ENCODE peak calls at places on chromosome 22, in seven cellular contexts. F is progenitor cell of endocrine pancreas, I is hepatocyte, C is Calu3, X is PC-3, B is A549, E is ovary. W is an unnamed sample.

GRCh38 chr22:21568207-21569075 is 927 bp downstream of the UBE2L3 start:
- DNase-seq in F (no peak), B (no peak), X (no peak), I (peak; percentile 62), C (peak; percentile 27), E (no peak), W (no peak)

GRCh38 chr22:35140879-35141745 is 75.2 kb downstream of the ISX start:
- DNase-seq in E (no peak), F (no peak), I (peak; percentile 50), X (peak; percentile 18), C (peak; percentile 23), B (no peak), W (no peak)

GRCh38 chr22:31087744-31088215 is 6.7 kb downstream of the SMTN start:
- DNase-seq in E (no peak), C (no peak), I (no peak), F (no peak), B (no peak), X (no peak), W (no peak)

GRCh38 chr22:31313366-31314147 is 21.3 kb upstream of the PIK3IP1 start:
- DNase-seq in I (peak; percentile 81), C (peak; percentile 86), X (peak; percentile 83), F (peak; percentile 44), B (peak; percentile 21), E (peak; percentile 95), W (no peak)

GRCh38 chr22:38618682-38619081 is 37.5 kb downstream of the FAM227A start:
- DNase-seq in C (no peak), B (no peak), E (no peak), X (no peak), I (no peak), F (no peak), W (no peak)

GRCh38 chr22:18954333-18954732 is 18.2 kb upstream of the PRODH start:
- DNase-seq in X (peak; percentile 63), F (peak; percentile 78), E (peak; percentile 22), C (peak; percentile 81), I (peak; percentile 83), B (peak; percentile 22), W (peak; percentile 12)

GRCh38 chr22:22894740-22895731 is 7.4 kb downstream of the IGLL5 start:
- DNase-seq in C (no peak), B (no peak), X (no peak), E (no peak), I (no peak), F (no peak), W (no peak)

GRCh38 chr22:29635734-29636357 is 32.4 kb downstream of the NF2 start:
- DNase-seq in E (no peak), F (no peak), C (peak; percentile 11), B (peak; percentile 28), I (peak; percentile 72), X (peak; percentile 60), W (no peak)

GRCh38 chr22:19916941-19917340 is 24.6 kb upstream of the COMT start:
- DNase-seq in X (no peak), E (no peak), C (no peak), I (no peak), F (no peak), B (no peak), W (no peak)

GRCh38 chr22:36470162-36470993 is 11.1 kb downstream of the TXN2 start:
- DNase-seq in C (peak; percentile 85), F (peak; percentile 69), E (peak; percentile 78), X (peak; percentile 84), B (peak; percentile 55), I (peak; percentile 91), W (no peak)
- TF ChIP-seq CTCF in C (peak; percentile 91), F (peak; percentile 94), E (peak; percentile 90), X (peak; percentile 82), B (peak; percentile 80), I (peak; percentile 89), W (peak; percentile 92)

GRCh38 chr22:41367680-41368542 is 13.8 kb upstream of the TEF start:
- DNase-seq in B (no peak), X (no peak), F (no peak), C (no peak), E (peak; percentile 72), I (peak; percentile 47), W (no peak)

GRCh38 chr22:41367039-41367679 is 14.6 kb upstream of the TEF start:
- DNase-seq in E (peak; percentile 99), B (peak; percentile 38), X (peak; percentile 71), F (no peak), I (peak; percentile 93), C (peak; percentile 97), W (no peak)

GRCh38 chr22:41368543-41368817 is 13.3 kb upstream of the TEF start:
- DNase-seq in C (no peak), I (no peak), X (no peak), B (no peak), F (no peak), E (no peak), W (no peak)

GRCh38 chr22:41369837-41370236 is 11.9 kb upstream of the TEF start:
- DNase-seq in I (no peak), X (no peak), F (no peak), B (no peak), E (no peak), C (no peak), W (no peak)

GRCh38 chr22:41369089-41369745 is 12.5 kb upstream of the TEF start:
- DNase-seq in I (no peak), F (no peak), X (no peak), C (no peak), E (peak; percentile 29), B (no peak), W (no peak)
- TF ChIP-seq CTCF in I (no peak), F (no peak), X (no peak), C (no peak), E (no peak), B (no peak), W (no peak)

GRCh38 chr22:25774575-25775026 is 32.6 kb downstream of the MYO18B start:
- DNase-seq in E (no peak), B (no peak), I (no peak), C (peak; percentile 22), F (peak; percentile 58), X (peak; percentile 4), W (no peak)
- TF ChIP-seq CTCF in E (no peak), B (peak; percentile 26), I (peak; percentile 63), C (peak; percentile 40), F (peak; percentile 82), X (peak; percentile 58), W (peak; percentile 75)

GRCh38 chr22:49317369-49317768 is 510.3 kb downstream of the BRD1 start:
- DNase-seq in I (no peak), C (no peak), X (no peak), B (no peak), E (no peak), F (no peak), W (no peak)

GRCh38 chr22:49310354-49310753 is 517.3 kb downstream of the BRD1 start:
- DNase-seq in E (no peak), X (no peak), I (no peak), B (no peak), F (peak; percentile 3), C (no peak), W (no peak)

GRCh38 chr22:49307870-49308269 is 519.8 kb downstream of the BRD1 start:
- DNase-seq in C (no peak), X (no peak), E (no peak), F (peak; percentile 1), B (no peak), I (no peak), W (no peak)

GRCh38 chr22:49308300-49308699 is 519.4 kb downstream of the BRD1 start:
- DNase-seq in I (no peak), X (no peak), C (no peak), E (no peak), B (no peak), F (no peak), W (no peak)

DNA sequence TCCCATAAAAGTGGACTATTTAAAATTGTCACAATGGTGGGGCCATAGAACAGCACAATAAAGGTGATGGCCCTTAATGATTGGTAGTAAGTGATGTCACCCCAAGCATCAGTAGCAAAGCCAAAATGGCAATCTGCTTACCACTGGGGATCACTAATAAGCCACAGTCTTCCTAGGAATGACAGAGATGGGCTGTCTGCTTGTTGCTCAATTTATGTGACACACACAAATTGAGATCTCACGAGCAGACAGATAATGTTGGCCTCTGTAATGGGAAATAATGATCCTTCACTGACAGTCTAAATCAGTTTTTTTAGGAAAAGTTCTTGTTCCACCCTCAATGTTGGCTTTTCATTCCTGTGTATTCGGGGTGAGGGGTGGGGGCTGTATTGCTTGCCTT is 515.1 kb downstream of the BRD1 start:
- DNase-seq in F (no peak), C (no peak), B (no peak), E (no peak), X (no peak), I (no peak), W (no peak)
- TF ChIP-seq CTCF in F (no peak), C (no peak), B (no peak), E (no peak), X (no peak), I (no peak), W (no peak)

DNA sequence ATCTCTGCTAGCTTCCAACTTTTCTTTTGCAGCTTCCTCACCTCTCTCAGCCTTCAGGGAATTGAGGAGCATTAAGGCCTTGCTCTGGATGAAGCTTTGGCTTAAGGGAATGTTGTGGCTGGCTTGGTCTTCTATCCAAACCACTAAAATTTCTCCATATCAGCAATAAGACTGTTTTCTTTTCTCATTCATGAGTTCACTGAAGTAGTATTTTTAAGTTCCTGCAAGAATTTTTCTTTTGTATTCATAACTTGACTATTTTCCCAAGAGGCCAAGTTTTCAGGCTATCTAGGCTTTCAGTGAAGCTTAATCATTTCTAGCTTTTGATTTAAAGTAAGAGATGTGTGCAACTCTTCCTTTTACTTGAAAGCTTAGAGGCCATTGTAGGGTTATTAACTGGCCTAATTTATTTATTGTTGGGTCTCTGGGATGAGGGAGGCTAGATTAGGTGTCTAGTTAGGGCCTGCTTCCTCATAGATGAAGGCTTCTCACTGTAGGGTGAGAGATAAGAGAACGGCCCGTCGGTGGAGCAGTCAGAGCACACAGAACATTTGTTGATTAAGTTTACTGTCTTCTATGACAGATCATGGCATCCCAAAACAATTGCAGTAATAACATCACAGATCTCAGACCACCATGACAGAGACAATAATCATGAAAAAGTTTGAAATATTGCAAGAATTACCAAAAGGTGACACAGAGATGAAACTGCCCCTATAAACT is 33.2 kb downstream of the CSF2RB start:
- DNase-seq in E (no peak), C (no peak), I (no peak), F (no peak), X (peak; percentile 9), B (no peak), W (no peak)
- TF ChIP-seq CTCF in E (no peak), C (no peak), I (no peak), F (no peak), X (no peak), B (no peak), W (peak; percentile 31)

W was measured in Panc1.